ENCODE peak calls at places on chromosomes 5 and 9, in five cellular contexts. One of them, this sample, is unnamed.

GRCh38 chr5:140109050-140109817 is 4.7 kb upstream of the PURA start:
- DNase-seq in mucosa of gallbladder: no peak
- DNase-seq in stimulated activated CD4-positive, alpha-beta T cell treated with anti-CD3 and anti-CD28 coated beads, Interleukin-1b, Interleukin-23, amount 100 ng/mL, for 24 hours: no peak
- DNase-seq in lower leg skin: no peak
- DNase-seq in activated T-helper 1 cell treated with Interleukin-2 at 50 U/mL for 16 hours: no peak
- DNase-seq in this sample: peak

GRCh38 chr9:37350486-37351190 is 71.9 kb upstream of the GRHPR start:
- DNase-seq in mucosa of gallbladder: no peak
- DNase-seq in stimulated activated CD4-positive, alpha-beta T cell treated with anti-CD3 and anti-CD28 coated beads, Interleukin-1b, Interleukin-23, amount 100 ng/mL, for 24 hours: no peak
- DNase-seq in lower leg skin: no peak
- DNase-seq in activated T-helper 1 cell treated with Interleukin-2 at 50 U/mL for 16 hours: no peak
- DNase-seq in this sample: no peak

GRCh38 chr5:38468202-38468656 is 88.2 kb downstream of the LIFR start:
- DNase-seq in mucosa of gallbladder: no peak
- DNase-seq in stimulated activated CD4-positive, alpha-beta T cell treated with anti-CD3 and anti-CD28 coated beads, Interleukin-1b, Interleukin-23, amount 100 ng/mL, for 24 hours: no peak
- DNase-seq in lower leg skin: no peak
- DNase-seq in activated T-helper 1 cell treated with Interleukin-2 at 50 U/mL for 16 hours: no peak
- DNase-seq in this sample: peak

GRCh38 chr5:67196537-67197059 is at the start of gene CD180:
- DNase-seq in mucosa of gallbladder: no peak
- DNase-seq in stimulated activated CD4-positive, alpha-beta T cell treated with anti-CD3 and anti-CD28 coated beads, Interleukin-1b, Interleukin-23, amount 100 ng/mL, for 24 hours: no peak
- DNase-seq in lower leg skin: no peak
- DNase-seq in activated T-helper 1 cell treated with Interleukin-2 at 50 U/mL for 16 hours: no peak
- DNase-seq in this sample: no peak

GRCh38 chr5:87243161-87243877 is 24.4 kb upstream of the RASA1 start:
- DNase-seq in mucosa of gallbladder: no peak
- DNase-seq in stimulated activated CD4-positive, alpha-beta T cell treated with anti-CD3 and anti-CD28 coated beads, Interleukin-1b, Interleukin-23, amount 100 ng/mL, for 24 hours: no peak
- DNase-seq in lower leg skin: no peak
- DNase-seq in activated T-helper 1 cell treated with Interleukin-2 at 50 U/mL for 16 hours: no peak
- DNase-seq in this sample: no peak

GRCh38 chr5:77630246-77631165 is 8.0 kb downstream of the OTP start:
- DNase-seq in mucosa of gallbladder: no peak
- DNase-seq in stimulated activated CD4-positive, alpha-beta T cell treated with anti-CD3 and anti-CD28 coated beads, Interleukin-1b, Interleukin-23, amount 100 ng/mL, for 24 hours: no peak
- DNase-seq in lower leg skin: no peak
- DNase-seq in activated T-helper 1 cell treated with Interleukin-2 at 50 U/mL for 16 hours: no peak
- DNase-seq in this sample: no peak

GRCh38 chr9:19199012-19199411 is 31.5 kb upstream of the DENND4C start:
- DNase-seq in mucosa of gallbladder: no peak
- DNase-seq in stimulated activated CD4-positive, alpha-beta T cell treated with anti-CD3 and anti-CD28 coated beads, Interleukin-1b, Interleukin-23, amount 100 ng/mL, for 24 hours: no peak
- DNase-seq in lower leg skin: no peak
- DNase-seq in activated T-helper 1 cell treated with Interleukin-2 at 50 U/mL for 16 hours: no peak
- DNase-seq in this sample: no peak

GRCh38 chr5:147303251-147303650 is 68.4 kb downstream of the STK32A start:
- DNase-seq in mucosa of gallbladder: no peak
- DNase-seq in stimulated activated CD4-positive, alpha-beta T cell treated with anti-CD3 and anti-CD28 coated beads, Interleukin-1b, Interleukin-23, amount 100 ng/mL, for 24 hours: no peak
- DNase-seq in lower leg skin: no peak
- DNase-seq in activated T-helper 1 cell treated with Interleukin-2 at 50 U/mL for 16 hours: no peak
- DNase-seq in this sample: no peak

GRCh38 chr5:79157289-79157688 is 45.7 kb downstream of the BHMT start:
- DNase-seq in mucosa of gallbladder: no peak
- DNase-seq in stimulated activated CD4-positive, alpha-beta T cell treated with anti-CD3 and anti-CD28 coated beads, Interleukin-1b, Interleukin-23, amount 100 ng/mL, for 24 hours: no peak
- DNase-seq in lower leg skin: no peak
- DNase-seq in activated T-helper 1 cell treated with Interleukin-2 at 50 U/mL for 16 hours: no peak
- DNase-seq in this sample: no peak

GRCh38 chr9:97406620-97407177 is 5.2 kb upstream of the TDRD7 start:
- DNase-seq in mucosa of gallbladder: no peak
- DNase-seq in stimulated activated CD4-positive, alpha-beta T cell treated with anti-CD3 and anti-CD28 coated beads, Interleukin-1b, Interleukin-23, amount 100 ng/mL, for 24 hours: no peak
- DNase-seq in lower leg skin: no peak
- DNase-seq in activated T-helper 1 cell treated with Interleukin-2 at 50 U/mL for 16 hours: no peak
- DNase-seq in this sample: no peak

GRCh38 chr5:123371575-123372179 is 51.5 kb downstream of the CEP120 start:
- DNase-seq in mucosa of gallbladder: peak
- DNase-seq in stimulated activated CD4-positive, alpha-beta T cell treated with anti-CD3 and anti-CD28 coated beads, Interleukin-1b, Interleukin-23, amount 100 ng/mL, for 24 hours: peak
- DNase-seq in lower leg skin: no peak
- DNase-seq in activated T-helper 1 cell treated with Interleukin-2 at 50 U/mL for 16 hours: no peak
- DNase-seq in this sample: no peak

GRCh38 chr9:130364619-130365322 is 80.0 kb upstream of the ASS1 start:
- DNase-seq in mucosa of gallbladder: no peak
- DNase-seq in stimulated activated CD4-positive, alpha-beta T cell treated with anti-CD3 and anti-CD28 coated beads, Interleukin-1b, Interleukin-23, amount 100 ng/mL, for 24 hours: no peak
- DNase-seq in lower leg skin: no peak
- DNase-seq in activated T-helper 1 cell treated with Interleukin-2 at 50 U/mL for 16 hours: no peak
- DNase-seq in this sample: no peak

GRCh38 chr9:22342489-22343217 is 104.0 kb upstream of the DMRTA1 start:
- DNase-seq in mucosa of gallbladder: no peak
- DNase-seq in stimulated activated CD4-positive, alpha-beta T cell treated with anti-CD3 and anti-CD28 coated beads, Interleukin-1b, Interleukin-23, amount 100 ng/mL, for 24 hours: no peak
- DNase-seq in lower leg skin: peak
- DNase-seq in activated T-helper 1 cell treated with Interleukin-2 at 50 U/mL for 16 hours: no peak
- DNase-seq in this sample: no peak

GRCh38 chr5:76426391-76426802 is 23.3 kb downstream of the IQGAP2 start:
- DNase-seq in mucosa of gallbladder: no peak
- DNase-seq in stimulated activated CD4-positive, alpha-beta T cell treated with anti-CD3 and anti-CD28 coated beads, Interleukin-1b, Interleukin-23, amount 100 ng/mL, for 24 hours: no peak
- DNase-seq in lower leg skin: no peak
- DNase-seq in activated T-helper 1 cell treated with Interleukin-2 at 50 U/mL for 16 hours: no peak
- DNase-seq in this sample: no peak

GRCh38 chr5:136080483-136081180 is 51.8 kb downstream of the TGFBI start:
- DNase-seq in mucosa of gallbladder: peak
- DNase-seq in stimulated activated CD4-positive, alpha-beta T cell treated with anti-CD3 and anti-CD28 coated beads, Interleukin-1b, Interleukin-23, amount 100 ng/mL, for 24 hours: peak
- DNase-seq in lower leg skin: peak
- DNase-seq in activated T-helper 1 cell treated with Interleukin-2 at 50 U/mL for 16 hours: peak
- DNase-seq in this sample: peak

GRCh38 chr9:16247188-16247875 is 623.1 kb downstream of the BNC2 start:
- DNase-seq in mucosa of gallbladder: no peak
- DNase-seq in stimulated activated CD4-positive, alpha-beta T cell treated with anti-CD3 and anti-CD28 coated beads, Interleukin-1b, Interleukin-23, amount 100 ng/mL, for 24 hours: no peak
- DNase-seq in lower leg skin: no peak
- DNase-seq in activated T-helper 1 cell treated with Interleukin-2 at 50 U/mL for 16 hours: no peak
- DNase-seq in this sample: no peak

GRCh38 chr5:124677376-124677998 is 69.0 kb downstream of the ZNF608 start:
- DNase-seq in mucosa of gallbladder: no peak
- DNase-seq in stimulated activated CD4-positive, alpha-beta T cell treated with anti-CD3 and anti-CD28 coated beads, Interleukin-1b, Interleukin-23, amount 100 ng/mL, for 24 hours: no peak
- DNase-seq in lower leg skin: no peak
- DNase-seq in activated T-helper 1 cell treated with Interleukin-2 at 50 U/mL for 16 hours: no peak
- DNase-seq in this sample: no peak

GRCh38 chr9:135536166-135536565 is 9.8 kb upstream of the OBP2A start:
- DNase-seq in mucosa of gallbladder: no peak
- DNase-seq in stimulated activated CD4-positive, alpha-beta T cell treated with anti-CD3 and anti-CD28 coated beads, Interleukin-1b, Interleukin-23, amount 100 ng/mL, for 24 hours: no peak
- DNase-seq in lower leg skin: no peak
- DNase-seq in activated T-helper 1 cell treated with Interleukin-2 at 50 U/mL for 16 hours: no peak
- DNase-seq in this sample: peak

This sample was measured in suprapubic skin.